ENCODE peak calls at places on chromosomes 5 and 9, in ten cellular contexts. B is A549, O is SK-N-SH, F is fibroblast of lung, J is osteoblast, X is IMR-90, Z is GM23338, E is mesendoderm, L is astrocyte, Q is neuronal stem cell. H is an unnamed sample.

GRCh38 chr5:172881691-172882370 is 47.8 kb downstream of the ERGIC1 start:
- DNase-seq in O (no peak), X (peak; percentile 86), L (peak; percentile 82), Z (no peak), B (no peak), E (no peak), F (peak; percentile 82), Q (no peak), J (peak; percentile 83), H (peak; percentile 68)

GRCh38 chr5:109852371-109853160 is 162.8 kb downstream of the MAN2A1 start:
- DNase-seq in B (no peak), E (no peak), X (peak; percentile 25), F (peak; percentile 65), L (peak; percentile 54), Q (no peak), J (no peak), Z (no peak), O (no peak), H (no peak)

GRCh38 chr5:76960004-76960625 is 7.3 kb downstream of the CRHBP start:
- DNase-seq in X (no peak), L (peak; percentile 66), Q (no peak), Z (peak; percentile 29), B (no peak), J (peak; percentile 50), F (peak; percentile 73), O (no peak), E (peak; percentile 42), H (no peak)

GRCh38 chr5:94374336-94374735 is 244.1 kb downstream of the KIAA0825 start:
- DNase-seq in B (no peak), Z (no peak), X (no peak), Q (no peak), F (no peak), O (no peak), J (no peak), L (no peak), E (no peak), H (no peak)

GRCh38 chr9:114552716-114553115 is 34.9 kb upstream of the ATP6V1G1 start:
- DNase-seq in F (peak; percentile 27), Z (no peak), J (no peak), E (no peak), Q (no peak), B (no peak), L (peak; percentile 13), O (no peak), X (peak; percentile 6), H (peak; percentile 50)

GRCh38 chr9:137159105-137160053 is 10.5 kb downstream of the LRRC26 start:
- DNase-seq in B (no peak), L (no peak), O (no peak), J (no peak), Q (no peak), Z (no peak), E (no peak), X (no peak), F (no peak), H (no peak)

GRCh38 chr9:129676970-129677369 is 11.5 kb downstream of the PRRX2 start:
- DNase-seq in O (peak; percentile 57), Z (no peak), E (no peak), B (no peak), X (no peak), Q (no peak), J (peak; percentile 97), F (no peak), L (no peak), H (no peak)

GRCh38 chr9:107345327-107345726 is 62.2 kb downstream of the RAD23B start:
- DNase-seq in O (no peak), Q (no peak), Z (no peak), F (no peak), J (peak; percentile 17), X (no peak), E (no peak), L (no peak), B (no peak), H (no peak)

GRCh38 chr5:38613475-38613874 is 57.0 kb upstream of the LIFR start:
- DNase-seq in L (no peak), E (no peak), Z (no peak), F (no peak), X (no peak), B (no peak), Q (no peak), J (no peak), O (no peak), H (no peak)

GRCh38 chr5:112146323-112146848 is 272.7 kb downstream of the EPB41L4A start:
- DNase-seq in E (no peak), Q (no peak), B (no peak), Z (no peak), J (peak; percentile 15), O (no peak), F (peak; percentile 91), X (peak; percentile 93), L (peak; percentile 91), H (peak; percentile 26)

GRCh38 chr9:99051851-99052250 is 53.1 kb upstream of the TGFBR1 start:
- DNase-seq in O (no peak), Z (no peak), J (no peak), B (no peak), F (peak; percentile 66), X (no peak), Q (no peak), E (no peak), L (peak; percentile 63), H (no peak)

GRCh38 chr9:93577045-93577939 is 908 bp downstream of the PHF2 start:
- DNase-seq in O (peak; percentile 84), L (no peak), Z (peak; percentile 59), B (peak; percentile 23), Q (peak; percentile 20), J (peak; percentile 88), X (no peak), F (no peak), E (peak; percentile 33), H (peak; percentile 60)

GRCh38 chr5:72042097-72042496 is 65.2 kb upstream of the MAP1B start:
- DNase-seq in Q (no peak), X (no peak), Z (no peak), L (no peak), E (no peak), B (no peak), F (no peak), J (no peak), O (no peak), H (no peak)

DNA sequence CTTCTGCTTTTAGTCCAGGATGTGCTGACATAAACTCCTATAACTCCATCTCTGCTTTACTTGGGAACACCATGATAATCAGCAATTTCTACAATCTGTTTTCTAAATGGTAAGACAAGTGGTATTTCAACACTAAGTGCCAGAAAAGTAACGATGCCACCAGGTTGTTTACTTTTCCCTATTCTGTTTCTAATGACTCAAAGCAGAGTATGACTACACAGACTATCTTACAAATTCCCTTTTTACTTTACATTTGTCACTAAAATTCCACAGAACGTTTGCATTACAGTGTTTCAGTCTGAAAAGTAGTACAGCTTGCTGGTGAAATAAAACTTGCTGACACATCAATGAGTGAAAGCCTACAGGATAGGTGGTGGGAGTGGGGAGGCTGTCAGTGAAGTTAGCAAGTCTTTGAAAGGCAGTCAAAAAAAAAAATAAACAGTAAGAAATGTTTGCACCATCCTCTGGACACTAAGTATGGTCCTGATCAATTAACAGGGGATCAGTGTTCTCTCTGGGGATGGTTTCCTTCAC is 186.5 kb downstream of the LURAP1L start:
- DNase-seq in X (peak; percentile 28), L (no peak), Q (no peak), O (no peak), Z (no peak), B (no peak), F (peak; percentile 11), E (no peak), J (no peak), H (peak; percentile 64)
- H3K4me2 ChIP-seq in X (peak overlapping the region; percentile 16), L (no peak overlapping the region), Q (no peak overlapping the region), O (no peak overlapping the region), Z (no peak overlapping the region), B (peak overlapping the region; percentile 40), F (no peak overlapping the region), E (no peak overlapping the region), J (peak overlapping the region; percentile 26), H (peak overlapping the region; percentile 33)

GRCh38 chr5:2607622-2608021 is 143.9 kb downstream of the IRX2 start:
- DNase-seq in L (no peak), X (no peak), Z (no peak), F (peak; percentile 14), B (no peak), O (no peak), E (no peak), J (no peak), Q (no peak), H (no peak)
- H3K4me2 ChIP-seq in L (no peak overlapping the region), X (no peak overlapping the region), Z (no peak overlapping the region), F (no peak overlapping the region), B (no peak overlapping the region), O (no peak overlapping the region), E (no peak overlapping the region), J (no peak overlapping the region), Q (no peak overlapping the region), H (no peak overlapping the region)

DNA sequence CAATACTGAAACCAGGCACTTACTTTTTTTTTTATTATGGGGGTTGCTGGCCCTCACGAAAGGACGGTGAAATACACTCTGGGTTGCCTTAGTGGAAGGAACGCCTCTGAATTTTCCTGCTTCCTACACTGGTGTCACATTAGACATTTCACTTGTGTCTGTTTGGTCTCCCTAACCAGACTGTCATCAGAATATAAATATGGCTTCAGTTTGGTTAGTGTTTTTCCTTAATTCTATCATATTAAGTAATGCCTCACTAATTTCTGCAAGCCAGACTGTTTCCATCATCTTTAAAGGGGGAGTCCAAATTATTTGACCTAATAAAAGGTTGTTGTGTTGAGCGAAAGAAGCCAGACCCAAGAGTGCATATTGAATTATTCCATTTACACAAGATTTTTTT is 4.7 kb downstream of the GLIS3 start:
- DNase-seq in O (no peak), B (no peak), X (no peak), L (no peak), Z (no peak), J (no peak), F (no peak), E (no peak), Q (no peak), H (no peak)
- H3K4me2 ChIP-seq in O (peak overlapping the region; percentile 96), B (peak overlapping the region; percentile 87), X (no peak overlapping the region), L (peak overlapping the region; percentile 89), Z (no peak overlapping the region), J (no peak overlapping the region), F (no peak overlapping the region), E (no peak overlapping the region), Q (no peak overlapping the region), H (no peak overlapping the region)

GRCh38 chr5:158200624-158201023 is 341.7 kb upstream of the CLINT1 start:
- DNase-seq in Z (no peak), Q (no peak), O (no peak), B (no peak), J (no peak), F (no peak), L (no peak), X (no peak), E (no peak), H (peak; percentile 16)

GRCh38 chr5:158195811-158196210 is 336.9 kb upstream of the CLINT1 start:
- DNase-seq in F (no peak), O (no peak), J (no peak), E (no peak), L (no peak), Q (no peak), Z (no peak), X (no peak), B (no peak), H (no peak)

GRCh38 chr5:158203256-158203655 is 344.3 kb upstream of the CLINT1 start:
- DNase-seq in Z (no peak), J (peak; percentile 18), X (no peak), Q (no peak), E (peak; percentile 16), B (no peak), O (no peak), L (no peak), F (no peak), H (no peak)

GRCh38 chr5:158194561-158194961 is 335.6 kb upstream of the CLINT1 start:
- DNase-seq in O (no peak), F (no peak), Q (no peak), Z (no peak), E (no peak), L (no peak), X (no peak), J (no peak), B (no peak), H (no peak)

GRCh38 chr5:158198636-158199035 is 339.7 kb upstream of the CLINT1 start:
- DNase-seq in J (no peak), Q (no peak), O (no peak), E (peak; percentile 81), B (no peak), Z (peak; percentile 32), X (no peak), F (no peak), L (no peak), H (no peak)
- H3K4me2 ChIP-seq in J (no peak overlapping the region), Q (no peak overlapping the region), O (no peak overlapping the region), E (no peak overlapping the region), B (no peak overlapping the region), Z (no peak overlapping the region), X (no peak overlapping the region), F (no peak overlapping the region), L (no peak overlapping the region), H (no peak overlapping the region)

H was measured in PC-3.